ENCODE peak calls at places on chromosome 14, in six cellular contexts. N, B, R, U, A and C are unnamed samples.

GRCh38 chr14:104879201-104879982 is 14.3 kb downstream of the CEP170B start:
- DNase-seq in R (no peak), N (no peak), B (no peak), U (no peak), A (no peak), C (no peak)

GRCh38 chr14:95043732-95044462 is 113.4 kb downstream of the DICER1 start:
- DNase-seq in B (no peak), A (no peak), U (no peak), N (no peak), R (no peak), C (no peak)

GRCh38 chr14:92557544-92557912 is 43.9 kb downstream of the RIN3 start:
- DNase-seq in B (no peak), A (no peak), U (no peak), R (no peak), N (no peak), C (no peak)

GRCh38 chr14:104595911-104596450 is 8.6 kb downstream of the TMEM179 start:
- DNase-seq in A (no peak), R (no peak), B (no peak), U (no peak), N (no peak), C (no peak)

GRCh38 chr14:69077841-69078240 is 75.1 kb downstream of the DCAF5 start:
- DNase-seq in B (peak; percentile 36), R (peak; percentile 90), N (no peak), A (peak; percentile 75), U (no peak), C (no peak)

GRCh38 chr14:37553935-37554550 is 41.0 kb downstream of the FOXA1 start:
- DNase-seq in N (no peak), U (no peak), A (no peak), B (no peak), R (no peak), C (no peak)

GRCh38 chr14:57816568-57817284 is 49.2 kb downstream of the SLC35F4 start:
- DNase-seq in B (no peak), U (no peak), N (no peak), A (no peak), R (no peak), C (no peak)

GRCh38 chr14:72781476-72782181 is 112.3 kb downstream of the DPF3 start:
- DNase-seq in R (peak; percentile 85), N (no peak), A (peak; percentile 83), B (no peak), U (no peak), C (no peak)

GRCh38 chr14:33846100-33846824 is 104.6 kb downstream of the EGLN3 start:
- DNase-seq in R (no peak), A (no peak), N (no peak), U (no peak), B (no peak), C (no peak)

GRCh38 chr14:102828201-102828600 is 51.0 kb downstream of the TRAF3 start:
- DNase-seq in N (no peak), B (no peak), U (no peak), R (no peak), A (no peak), C (no peak)

GRCh38 chr14:56085471-56085870 is 32.7 kb upstream of the PELI2 start:
- DNase-seq in B (no peak), U (no peak), A (no peak), R (no peak), N (no peak), C (no peak)

GRCh38 chr14:104289485-104289884 is 151.1 kb downstream of the KIF26A start:
- DNase-seq in B (no peak), A (no peak), U (no peak), N (no peak), R (no peak), C (no peak)

GRCh38 chr14:25120261-25120660 is 70.3 kb upstream of the STXBP6 start:
- DNase-seq in B (no peak), U (no peak), N (no peak), R (no peak), A (no peak), C (no peak)

GRCh38 chr14:60485600-60486251 is at the start of gene C14orf39:
- DNase-seq in A (peak; percentile 23), B (peak; percentile 80), R (peak; percentile 33), U (no peak), N (no peak), C (no peak)

GRCh38 chr14:81694419-81694818 is 160.8 kb upstream of the SEL1L start:
- DNase-seq in R (no peak), U (no peak), A (no peak), N (no peak), B (no peak), C (no peak)

GRCh38 chr14:94174622-94175402 is 690 bp downstream of the PPP4R4 start:
- DNase-seq in B (peak; percentile 35), N (no peak), A (peak; percentile 10), R (no peak), U (no peak), C (peak; percentile 21)

GRCh38 chr14:60506985-60507829 is 1.7 kb upstream of the SIX6 start:
- DNase-seq in U (no peak), R (no peak), B (peak; percentile 38), A (peak; percentile 5), N (no peak), C (no peak)

GRCh38 chr14:54640480-54640879 is 73.6 kb downstream of the SAMD4A start:
- DNase-seq in R (no peak), A (peak; percentile 29), N (no peak), B (no peak), U (no peak), C (no peak)